ENCODE peak calls at places on chromosomes 12 and 14, in eight cellular contexts. D, M, J, A, N, H, P and E are unnamed samples.
A peak's percentile ranks its signal among the peaks of the same experiment; 100 is the strongest.

GRCh38 chr12:41418586-41418985 is 230.5 kb downstream of the PDZRN4 start:
- DNase-seq in D (no peak), M (no peak), J (no peak), A (no peak), N (no peak), H (no peak), P (no peak), E (no peak)

GRCh38 chr12:113684053-113684907 is 212.6 kb upstream of the LHX5 start:
- DNase-seq in D (peak; percentile 9), M (no peak), J (no peak), A (no peak), N (no peak), H (peak; percentile 73), P (no peak), E (no peak)

GRCh38 chr14:75493580-75494130 is 28.6 kb upstream of the BATF start:
- DNase-seq in D (no peak), M (no peak), J (no peak), A (no peak), N (no peak), H (no peak), P (no peak), E (no peak)

GRCh38 chr12:39628836-39629235 is 9.2 kb upstream of the ABCD2 start:
- DNase-seq in D (no peak), M (no peak), J (no peak), A (no peak), N (no peak), H (no peak), P (peak; percentile 34), E (no peak)

GRCh38 chr12:16300222-16300621 is 22.7 kb upstream of the SLC15A5 start:
- DNase-seq in D (no peak), M (no peak), J (no peak), A (no peak), N (peak; percentile 3), H (no peak), P (no peak), E (no peak)

GRCh38 chr12:94149781-94150482 is 1.6 kb downstream of the PLXNC1 start:
- DNase-seq in D (no peak), M (peak; percentile 20), J (peak; percentile 20), A (peak; percentile 21), N (peak; percentile 6), H (peak; percentile 84), P (peak; percentile 56), E (no peak)

GRCh38 chr14:75667099-75667498 is 6.1 kb downstream of the TTLL5 start:
- DNase-seq in D (no peak), M (no peak), J (no peak), A (no peak), N (no peak), H (no peak), P (no peak), E (no peak)

GRCh38 chr14:90581745-90582144 is 184.9 kb downstream of the CALM1 start:
- DNase-seq in D (no peak), M (no peak), J (no peak), A (no peak), N (no peak), H (no peak), P (no peak), E (no peak)

GRCh38 chr14:35808076-35808657 is 928 bp downstream of the RALGAPA1 start:
- DNase-seq in D (no peak), M (no peak), J (no peak), A (peak; percentile 31), N (peak; percentile 72), H (peak; percentile 43), P (peak; percentile 41), E (no peak)

DNA sequence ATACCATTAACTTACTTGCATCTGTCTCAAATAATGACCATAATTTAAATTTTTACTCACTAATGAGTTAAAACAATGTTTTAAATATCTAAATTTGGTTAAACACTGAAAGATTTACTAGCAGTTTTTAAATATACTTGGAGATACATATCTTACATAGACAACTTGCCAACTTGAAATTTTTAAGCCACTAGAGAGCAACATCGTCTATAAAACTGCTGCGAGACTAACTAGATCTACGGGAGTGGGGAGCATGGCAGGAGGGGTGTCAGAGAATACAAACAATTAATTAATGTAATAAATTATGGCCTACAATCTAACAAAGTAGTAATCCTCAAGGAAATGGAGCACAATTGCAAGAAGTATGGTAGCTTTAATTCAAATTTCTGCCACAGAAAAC is 120.4 kb downstream of the LRRIQ1 start:
- DNase-seq in D (no peak), M (no peak), J (no peak), A (peak; percentile 41), N (no peak), H (no peak), P (no peak), E (no peak)
- TF ChIP-seq CTCF in D (no peak), M (no peak), J (no peak), A (peak; percentile 37), N (no peak), H (no peak), P (no peak), E (no peak)

GRCh38 chr12:45183263-45183662 is 32.6 kb upstream of the ANO6 start:
- DNase-seq in D (no peak), M (no peak), J (no peak), A (peak; percentile 12), N (no peak), H (no peak), P (no peak), E (no peak)
- TF ChIP-seq CTCF in D (peak; percentile 44), M (peak; percentile 36), J (peak; percentile 36), A (peak; percentile 52), N (peak; percentile 25), H (peak; percentile 37), P (no peak), E (no peak)

GRCh38 chr12:71125515-71125914 is 32.3 kb downstream of the TSPAN8 start:
- DNase-seq in D (no peak), M (no peak), J (no peak), A (no peak), N (no peak), H (peak; percentile 4), P (no peak), E (no peak)

GRCh38 chr12:71129364-71129763 is 28.4 kb downstream of the TSPAN8 start:
- DNase-seq in D (no peak), M (no peak), J (no peak), A (no peak), N (no peak), H (no peak), P (no peak), E (no peak)

GRCh38 chr12:71128191-71128590 is 29.6 kb downstream of the TSPAN8 start:
- DNase-seq in D (no peak), M (no peak), J (no peak), A (no peak), N (no peak), H (peak; percentile 6), P (no peak), E (no peak)

GRCh38 chr12:71125949-71126348 is 31.9 kb downstream of the TSPAN8 start:
- DNase-seq in D (no peak), M (no peak), J (no peak), A (no peak), N (no peak), H (no peak), P (no peak), E (no peak)

DNA sequence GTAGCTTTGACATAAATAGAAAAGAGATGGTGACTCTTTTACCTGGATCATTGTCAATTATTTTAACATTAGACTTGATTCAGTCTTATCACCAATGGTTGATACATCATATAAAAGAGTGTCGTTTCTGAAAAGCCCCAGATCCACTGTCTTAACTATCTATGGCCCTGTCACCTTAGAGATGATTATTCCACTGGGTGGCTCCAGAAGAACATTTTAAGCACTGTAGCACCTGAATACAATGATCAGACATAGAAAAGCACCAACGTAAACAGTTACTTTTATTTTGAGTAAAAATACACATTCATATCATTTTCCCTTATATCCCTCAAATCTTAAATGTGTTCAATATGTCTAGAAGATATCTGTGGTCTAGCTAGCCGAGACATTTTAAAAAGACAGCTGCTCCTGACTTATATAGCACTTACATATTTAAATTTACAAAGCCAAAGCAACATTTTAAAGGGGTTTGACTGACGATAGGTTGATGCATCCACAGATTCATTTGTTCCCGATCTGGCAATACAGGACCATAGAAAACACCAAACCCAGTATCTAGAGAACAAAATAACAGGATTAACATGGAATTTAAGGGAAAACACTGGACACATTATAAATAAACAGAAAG is 32.9 kb downstream of the TSPAN8 start:
- DNase-seq in D (no peak), M (no peak), J (no peak), A (no peak), N (no peak), H (no peak), P (no peak), E (no peak)
- TF ChIP-seq CTCF in D (no peak), M (no peak), J (no peak), A (no peak), N (no peak), H (no peak), P (no peak), E (no peak)

DNA sequence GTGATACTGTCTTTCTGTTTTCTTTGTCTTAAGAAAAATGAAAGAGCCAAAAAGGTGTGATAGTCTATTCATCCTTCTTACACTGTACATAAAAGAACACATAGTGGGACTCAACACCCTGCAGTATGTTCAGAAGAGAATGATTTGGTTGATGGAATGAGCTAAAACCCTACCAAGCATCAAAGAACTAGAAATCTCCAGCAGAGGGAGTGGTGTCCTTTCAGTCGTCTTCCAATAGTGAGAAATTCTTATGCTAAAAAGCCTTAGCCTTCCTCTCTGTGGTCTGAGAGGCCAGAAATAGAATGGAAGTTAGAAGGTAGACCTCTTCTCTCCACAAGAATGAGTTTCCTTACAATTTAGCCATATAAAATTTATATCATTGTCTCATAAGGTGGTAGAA is 393.4 kb upstream of the SEL1L start:
- DNase-seq in D (no peak), M (no peak), J (no peak), A (no peak), N (no peak), H (peak; percentile 26), P (no peak), E (no peak)
- TF ChIP-seq CTCF in D (peak; percentile 37), M (no peak), J (peak; percentile 45), A (no peak), N (no peak), H (peak; percentile 52), P (no peak), E (no peak)

GRCh38 chr12:66352197-66352596 is 49.9 kb downstream of the HELB start:
- DNase-seq in D (peak; percentile 16), M (no peak), J (peak; percentile 17), A (peak; percentile 42), N (peak; percentile 54), H (peak; percentile 58), P (peak; percentile 54), E (no peak)
- TF ChIP-seq CTCF in D (peak; percentile 60), M (no peak), J (peak; percentile 55), A (peak; percentile 33), N (peak; percentile 59), H (peak; percentile 52), P (peak; percentile 34), E (no peak)

DNA sequence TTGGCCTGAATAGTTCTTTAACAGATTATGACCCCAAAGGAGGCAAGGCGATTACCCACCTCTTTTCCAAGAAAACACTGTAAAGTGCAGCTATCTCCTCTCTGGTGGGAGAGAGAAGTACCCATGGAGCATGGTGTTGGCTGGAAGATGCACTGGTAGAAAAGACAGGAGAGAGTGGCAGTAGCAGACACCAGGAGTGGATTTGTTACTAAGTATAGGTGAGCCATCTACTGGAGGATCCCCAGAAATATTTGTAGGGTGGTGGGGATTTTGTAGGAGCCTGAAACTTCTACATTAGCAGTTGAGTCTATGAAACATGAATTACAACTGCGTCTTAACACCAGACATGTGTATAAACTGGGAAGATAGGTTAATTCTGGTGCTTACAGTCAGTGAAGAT is 148.0 kb downstream of the SLC38A4 start:
- DNase-seq in D (no peak), M (no peak), J (no peak), A (peak; percentile 70), N (peak; percentile 79), H (no peak), P (no peak), E (no peak)
- TF ChIP-seq CTCF in D (peak; percentile 45), M (no peak), J (no peak), A (peak; percentile 76), N (peak; percentile 55), H (peak; percentile 42), P (no peak), E (no peak)

GRCh38 chr14:57533214-57533613 is 39.6 kb upstream of the CCDC198 start:
- DNase-seq in D (no peak), M (no peak), J (no peak), A (peak; percentile 36), N (peak; percentile 25), H (peak; percentile 61), P (peak; percentile 44), E (no peak)
- TF ChIP-seq CTCF in D (peak; percentile 57), M (peak; percentile 10), J (peak; percentile 57), A (peak; percentile 32), N (peak; percentile 32), H (peak; percentile 69), P (peak; percentile 49), E (no peak)